ENCODE peak calls at places on chromosome 15, in six cellular contexts. One of them, this sample, is unnamed.

GRCh38 chr15:31236184-31237041 is 90.2 kb upstream of the KLF13 start:
- DNase-seq in fibroblast of lung: peak; percentile 96
- DNase-seq in coronary artery: peak; percentile 91
- DNase-seq in AG09309: peak; percentile 88
- DNase-seq in NT2/D1: peak; percentile 11
- DNase-seq in OCI-LY7: peak; percentile 80
- DNase-seq in this sample: peak; percentile 63

GRCh38 chr15:98333206-98333605 is 315.1 kb upstream of the IGF1R start:
- DNase-seq in fibroblast of lung: no peak
- DNase-seq in coronary artery: no peak
- DNase-seq in AG09309: no peak
- DNase-seq in NT2/D1: no peak
- DNase-seq in OCI-LY7: no peak
- DNase-seq in this sample: no peak

GRCh38 chr15:64019764-64020163 is 26.5 kb downstream of the DAPK2 start:
- DNase-seq in fibroblast of lung: peak; percentile 20
- DNase-seq in coronary artery: no peak
- DNase-seq in AG09309: no peak
- DNase-seq in NT2/D1: no peak
- DNase-seq in OCI-LY7: no peak
- DNase-seq in this sample: no peak

GRCh38 chr15:50251638-50252182 is 13.8 kb downstream of the HDC start:
- DNase-seq in fibroblast of lung: peak; percentile 23
- DNase-seq in coronary artery: no peak
- DNase-seq in AG09309: no peak
- DNase-seq in NT2/D1: no peak
- DNase-seq in OCI-LY7: no peak
- DNase-seq in this sample: no peak

GRCh38 chr15:44097552-44097951 is 97.5 kb downstream of the FRMD5 start:
- DNase-seq in fibroblast of lung: no peak
- DNase-seq in coronary artery: no peak
- DNase-seq in AG09309: no peak
- DNase-seq in NT2/D1: no peak
- DNase-seq in OCI-LY7: no peak
- DNase-seq in this sample: no peak

GRCh38 chr15:90177012-90177411 is 24.1 kb upstream of the SEMA4B start:
- DNase-seq in fibroblast of lung: no peak
- DNase-seq in coronary artery: no peak
- DNase-seq in AG09309: no peak
- DNase-seq in NT2/D1: peak; percentile 58
- DNase-seq in OCI-LY7: no peak
- DNase-seq in this sample: no peak

GRCh38 chr15:88894819-88895767 is at the start of gene HAPLN3:
- DNase-seq in fibroblast of lung: peak; percentile 45
- DNase-seq in coronary artery: no peak
- DNase-seq in AG09309: no peak
- DNase-seq in NT2/D1: no peak
- DNase-seq in OCI-LY7: no peak
- DNase-seq in this sample: peak; percentile 46

GRCh38 chr15:33089878-33090757 is 104.4 kb downstream of the FMN1 start:
- DNase-seq in fibroblast of lung: peak; percentile 54
- DNase-seq in coronary artery: no peak
- DNase-seq in AG09309: no peak
- DNase-seq in NT2/D1: no peak
- DNase-seq in OCI-LY7: no peak
- DNase-seq in this sample: peak; percentile 79

GRCh38 chr15:63473999-63474809 is 30.2 kb upstream of the USP3 start:
- DNase-seq in fibroblast of lung: peak; percentile 81
- DNase-seq in coronary artery: no peak
- DNase-seq in AG09309: no peak
- DNase-seq in NT2/D1: peak; percentile 62
- DNase-seq in OCI-LY7: peak; percentile 76
- DNase-seq in this sample: peak; percentile 90

GRCh38 chr15:86611392-86612040 is 531.8 kb downstream of the AGBL1 start:
- DNase-seq in fibroblast of lung: peak; percentile 78
- DNase-seq in coronary artery: no peak
- DNase-seq in AG09309: no peak
- DNase-seq in NT2/D1: no peak
- DNase-seq in OCI-LY7: no peak
- DNase-seq in this sample: peak; percentile 81

GRCh38 chr15:90231028-90232017 is 2.4 kb downstream of the CIB1 start:
- DNase-seq in fibroblast of lung: no peak
- DNase-seq in coronary artery: no peak
- DNase-seq in AG09309: no peak
- DNase-seq in NT2/D1: no peak
- DNase-seq in OCI-LY7: peak; percentile 83
- DNase-seq in this sample: no peak

GRCh38 chr15:61171190-61171589 is 57.9 kb downstream of the RORA start:
- DNase-seq in fibroblast of lung: no peak
- DNase-seq in coronary artery: no peak
- DNase-seq in AG09309: no peak
- DNase-seq in NT2/D1: no peak
- DNase-seq in OCI-LY7: peak; percentile 34
- DNase-seq in this sample: no peak

GRCh38 chr15:56772868-56773639 is 39.7 kb upstream of the ZNF280D start:
- DNase-seq in fibroblast of lung: peak; percentile 67
- DNase-seq in coronary artery: no peak
- DNase-seq in AG09309: no peak
- DNase-seq in NT2/D1: no peak
- DNase-seq in OCI-LY7: no peak
- DNase-seq in this sample: no peak

GRCh38 chr15:38072507-38073277 is 138.3 kb downstream of the TMCO5A start:
- DNase-seq in fibroblast of lung: peak; percentile 81
- DNase-seq in coronary artery: peak; percentile 79
- DNase-seq in AG09309: no peak
- DNase-seq in NT2/D1: peak; percentile 78
- DNase-seq in OCI-LY7: peak; percentile 92
- DNase-seq in this sample: peak; percentile 88

GRCh38 chr15:57251308-57251707 is 125.0 kb upstream of the CGNL1 start:
- DNase-seq in fibroblast of lung: peak; percentile 48
- DNase-seq in coronary artery: no peak
- DNase-seq in AG09309: no peak
- DNase-seq in NT2/D1: no peak
- DNase-seq in OCI-LY7: no peak
- DNase-seq in this sample: no peak

GRCh38 chr15:66901336-66902100 is 163.9 kb upstream of the SMAD3 start:
- DNase-seq in fibroblast of lung: peak; percentile 62
- DNase-seq in coronary artery: no peak
- DNase-seq in AG09309: no peak
- DNase-seq in NT2/D1: no peak
- DNase-seq in OCI-LY7: no peak
- DNase-seq in this sample: no peak

GRCh38 chr15:87792250-87793030 is 464.1 kb downstream of the NTRK3 start:
- DNase-seq in fibroblast of lung: no peak
- DNase-seq in coronary artery: no peak
- DNase-seq in AG09309: no peak
- DNase-seq in NT2/D1: no peak
- DNase-seq in OCI-LY7: no peak
- DNase-seq in this sample: no peak

GRCh38 chr15:98647026-98647773 is 1.1 kb upstream of the IGF1R start:
- DNase-seq in fibroblast of lung: peak; percentile 66
- DNase-seq in coronary artery: peak; percentile 77
- DNase-seq in AG09309: no peak
- DNase-seq in NT2/D1: peak; percentile 80
- DNase-seq in OCI-LY7: peak; percentile 81
- DNase-seq in this sample: peak; percentile 47

GRCh38 chr15:59998256-59999063 is 5.7 kb upstream of the FOXB1 start:
- DNase-seq in fibroblast of lung: no peak
- DNase-seq in coronary artery: no peak
- DNase-seq in AG09309: no peak
- DNase-seq in NT2/D1: no peak
- DNase-seq in OCI-LY7: no peak
- DNase-seq in this sample: no peak

GRCh38 chr15:58440181-58440910 is 8.6 kb downstream of the LIPC start:
- DNase-seq in fibroblast of lung: peak; percentile 71
- DNase-seq in coronary artery: peak; percentile 62
- DNase-seq in AG09309: no peak
- DNase-seq in NT2/D1: no peak
- DNase-seq in OCI-LY7: no peak
- DNase-seq in this sample: peak; percentile 52

GRCh38 chr15:65390447-65390846 is 12.6 kb upstream of the IGDCC3 start:
- DNase-seq in fibroblast of lung: no peak
- DNase-seq in coronary artery: no peak
- DNase-seq in AG09309: no peak
- DNase-seq in NT2/D1: no peak
- DNase-seq in OCI-LY7: no peak
- DNase-seq in this sample: no peak

GRCh38 chr15:40957581-40958051 is 4.3 kb downstream of the CHAC1 start:
- DNase-seq in fibroblast of lung: no peak
- DNase-seq in coronary artery: no peak
- DNase-seq in AG09309: no peak
- DNase-seq in NT2/D1: no peak
- DNase-seq in OCI-LY7: no peak
- DNase-seq in this sample: no peak

GRCh38 chr15:40049076-40049475 is 10.1 kb upstream of the SRP14 start:
- DNase-seq in fibroblast of lung: no peak
- DNase-seq in coronary artery: peak; percentile 50
- DNase-seq in AG09309: no peak
- DNase-seq in NT2/D1: no peak
- DNase-seq in OCI-LY7: no peak
- DNase-seq in this sample: no peak

DNA sequence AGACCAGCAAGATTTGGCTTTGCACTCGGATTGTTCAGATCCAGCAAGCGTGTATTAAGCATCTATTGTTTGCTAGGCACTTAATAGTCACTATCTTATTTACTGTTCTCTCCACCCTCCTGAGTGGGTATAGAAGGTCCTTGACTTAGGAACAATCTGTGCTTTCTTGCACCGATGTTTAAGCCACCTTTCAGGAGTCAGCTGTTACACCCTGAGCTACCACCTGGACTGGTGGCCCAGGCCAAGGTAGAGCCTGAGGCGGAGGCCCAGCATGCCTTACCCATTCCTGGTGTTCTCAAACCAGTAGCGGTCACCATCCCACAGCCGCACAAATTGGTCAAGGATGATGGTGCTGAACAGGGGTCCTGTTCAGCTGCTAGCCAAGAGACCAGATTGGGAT is 10.0 kb downstream of the DUOX1 start:
- DNase-seq in fibroblast of lung: no peak
- DNase-seq in coronary artery: no peak
- DNase-seq in AG09309: no peak
- DNase-seq in NT2/D1: no peak
- DNase-seq in OCI-LY7: no peak
- DNase-seq in this sample: no peak
- H3K4me3 ChIP-seq in fibroblast of lung: no peak overlapping the region
- H3K4me3 ChIP-seq in coronary artery: no peak overlapping the region
- H3K4me3 ChIP-seq in AG09309: no peak overlapping the region
- H3K4me3 ChIP-seq in NT2/D1: no peak overlapping the region
- H3K4me3 ChIP-seq in OCI-LY7: no peak overlapping the region
- H3K4me3 ChIP-seq in this sample: no peak overlapping the region

GRCh38 chr15:42737529-42738328 is 801 bp upstream of the CDAN1 start:
- DNase-seq in fibroblast of lung: no peak
- DNase-seq in coronary artery: no peak
- DNase-seq in AG09309: no peak
- DNase-seq in NT2/D1: no peak
- DNase-seq in OCI-LY7: no peak
- DNase-seq in this sample: peak; percentile 43
- H3K4me3 ChIP-seq in fibroblast of lung: peak overlapping the region; percentile 43
- H3K4me3 ChIP-seq in coronary artery: peak overlapping the region; percentile 88
- H3K4me3 ChIP-seq in AG09309: peak overlapping the region; percentile 60
- H3K4me3 ChIP-seq in NT2/D1: peak overlapping the region; percentile 42
- H3K4me3 ChIP-seq in OCI-LY7: peak overlapping the region; percentile 83
- H3K4me3 ChIP-seq in this sample: peak overlapping the region; percentile 69

GRCh38 chr15:52789008-52789600 is 1.0 kb downstream of the ONECUT1 start:
- DNase-seq in fibroblast of lung: no peak
- DNase-seq in coronary artery: no peak
- DNase-seq in AG09309: no peak
- DNase-seq in NT2/D1: no peak
- DNase-seq in OCI-LY7: no peak
- DNase-seq in this sample: no peak

GRCh38 chr15:52789601-52790165 is 453 bp downstream of the ONECUT1 start:
- DNase-seq in fibroblast of lung: peak; percentile 23
- DNase-seq in coronary artery: no peak
- DNase-seq in AG09309: no peak
- DNase-seq in NT2/D1: no peak
- DNase-seq in OCI-LY7: peak; percentile 7
- DNase-seq in this sample: peak; percentile 21

GRCh38 chr15:52790166-52790708 is at the start of gene ONECUT1:
- DNase-seq in fibroblast of lung: peak; percentile 18
- DNase-seq in coronary artery: no peak
- DNase-seq in AG09309: no peak
- DNase-seq in NT2/D1: no peak
- DNase-seq in OCI-LY7: peak; percentile 61
- DNase-seq in this sample: peak; percentile 32

GRCh38 chr15:52790941-52791751 is 1.0 kb upstream of the ONECUT1 start:
- DNase-seq in fibroblast of lung: peak; percentile 17
- DNase-seq in coronary artery: no peak
- DNase-seq in AG09309: no peak
- DNase-seq in NT2/D1: no peak
- DNase-seq in OCI-LY7: no peak
- DNase-seq in this sample: no peak

DNA sequence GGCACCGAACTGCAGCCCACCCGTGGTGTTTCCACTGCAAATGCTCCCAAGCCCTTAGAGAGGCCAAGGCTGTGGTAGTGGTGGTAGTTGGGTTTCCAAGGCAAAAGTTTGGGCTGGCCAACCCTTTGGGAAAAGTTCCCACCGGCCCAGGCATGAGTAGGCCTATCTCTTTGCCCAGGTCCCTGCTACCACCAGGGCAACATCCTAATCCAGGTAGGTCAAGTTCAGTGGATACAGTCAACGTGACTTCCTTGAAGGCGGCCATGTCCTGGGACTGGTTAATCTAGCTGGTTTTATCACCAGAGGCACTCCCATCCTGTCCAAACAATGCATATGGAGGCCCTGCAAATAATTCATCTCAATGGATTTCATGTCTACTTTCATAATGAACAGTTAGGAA is 1.6 kb upstream of the ONECUT1 start:
- DNase-seq in fibroblast of lung: no peak
- DNase-seq in coronary artery: no peak
- DNase-seq in AG09309: no peak
- DNase-seq in NT2/D1: no peak
- DNase-seq in OCI-LY7: no peak
- DNase-seq in this sample: no peak
- H3K4me3 ChIP-seq in fibroblast of lung: no peak overlapping the region
- H3K4me3 ChIP-seq in coronary artery: no peak overlapping the region
- H3K4me3 ChIP-seq in AG09309: no peak overlapping the region
- H3K4me3 ChIP-seq in NT2/D1: no peak overlapping the region
- H3K4me3 ChIP-seq in OCI-LY7: no peak overlapping the region
- H3K4me3 ChIP-seq in this sample: no peak overlapping the region

DNA sequence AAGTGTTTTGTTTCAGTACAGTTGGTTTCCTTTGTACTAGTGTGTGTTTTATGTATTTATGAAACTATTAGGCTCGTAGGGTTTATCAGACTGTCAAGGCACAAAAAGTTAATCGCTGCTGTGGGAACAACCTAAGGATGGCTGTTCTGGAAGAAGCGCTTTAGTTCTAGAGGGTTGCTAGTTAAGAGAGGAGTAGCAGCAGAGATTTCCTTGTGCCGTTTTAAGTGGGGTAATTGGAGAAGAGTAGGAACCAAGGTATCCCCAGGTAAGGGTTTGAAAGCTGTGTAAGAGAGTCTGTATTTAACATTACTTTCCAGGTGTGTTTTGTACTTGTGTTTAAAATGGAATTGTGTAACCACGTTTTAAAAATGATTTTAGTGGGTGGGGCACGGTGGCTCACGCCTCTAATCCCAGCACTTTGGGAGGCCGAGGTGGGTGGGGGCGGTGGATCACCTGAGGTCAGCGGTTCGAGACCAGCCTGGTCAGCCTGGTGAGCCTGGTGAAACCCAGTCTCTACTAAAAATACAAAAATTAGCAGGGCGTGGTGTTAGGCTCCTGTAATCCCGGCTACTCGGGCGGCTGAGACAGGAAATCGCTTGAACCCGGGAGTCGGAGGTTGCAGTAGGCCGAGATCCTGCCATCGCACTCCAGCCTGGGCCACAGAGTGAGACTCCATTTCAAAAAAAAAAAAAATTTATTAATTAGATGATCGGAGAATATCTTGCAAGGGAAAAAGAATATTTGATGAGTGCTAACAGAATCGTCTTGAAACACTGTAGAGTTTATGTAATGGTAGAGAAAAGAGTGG is 2.6 kb downstream of the MORF4L1 start:
- DNase-seq in fibroblast of lung: no peak
- DNase-seq in coronary artery: no peak
- DNase-seq in AG09309: no peak
- DNase-seq in NT2/D1: no peak
- DNase-seq in OCI-LY7: peak; percentile 19
- DNase-seq in this sample: no peak
- H3K4me3 ChIP-seq in fibroblast of lung: peak overlapping the region; percentile 99
- H3K4me3 ChIP-seq in coronary artery: peak overlapping the region; percentile 92
- H3K4me3 ChIP-seq in AG09309: peak overlapping the region; percentile 93
- H3K4me3 ChIP-seq in NT2/D1: peak overlapping the region; percentile 100
- H3K4me3 ChIP-seq in OCI-LY7: peak overlapping the region; percentile 88
- H3K4me3 ChIP-seq in this sample: peak overlapping the region; percentile 63

This sample was measured in mammary epithelial cell.